ENCODE peak calls at places on chromosomes 11 and 22, in five cellular contexts. Z, D, K, B and I are unnamed samples.

GRCh38 chr11:117097567-117098268 is 510 bp downstream of the SIK3 start:
- DNase-seq in Z (peak), D (peak), K (peak), B (peak), I (no peak)

GRCh38 chr11:12110714-12111481 is 508 bp downstream of the MICAL2 start:
- DNase-seq in Z (peak), D (peak), K (peak), B (peak), I (no peak)

GRCh38 chr11:2587132-2587930 is 112.5 kb downstream of the KCNQ1OT1 start:
- DNase-seq in Z (no peak), D (peak), K (peak), B (peak), I (no peak)

GRCh38 chr11:58788355-58789023 is 56.0 kb downstream of the GLYATL2 start:
- DNase-seq in Z (peak), D (no peak), K (no peak), B (no peak), I (peak)

GRCh38 chr11:19974886-19975285 is 185.4 kb downstream of the DBX1 start:
- DNase-seq in Z (no peak), D (no peak), K (no peak), B (no peak), I (no peak)

GRCh38 chr22:17264321-17265052 is 45.3 kb upstream of the ADA2 start:
- DNase-seq in Z (peak), D (no peak), K (peak), B (peak), I (peak)

GRCh38 chr11:68373810-68374501 is 61.6 kb downstream of the LRP5 start:
- DNase-seq in Z (peak), D (no peak), K (peak), B (peak), I (peak)

GRCh38 chr11:19218216-19218615 is 16.4 kb upstream of the CSRP3 start:
- DNase-seq in Z (no peak), D (no peak), K (no peak), B (no peak), I (no peak)

GRCh38 chr22:45960477-45961386 is 16.2 kb downstream of the WNT7B start:
- DNase-seq in Z (no peak), D (no peak), K (no peak), B (peak), I (no peak)

GRCh38 chr11:82045748-82046457 is 687.8 kb downstream of the FAM181B start:
- DNase-seq in Z (peak), D (no peak), K (no peak), B (no peak), I (no peak)

GRCh38 chr22:37061611-37062365 is 10.2 kb downstream of the KCTD17 start:
- DNase-seq in Z (no peak), D (no peak), K (no peak), B (no peak), I (no peak)

GRCh38 chr11:22477312-22477711 is 139.1 kb downstream of the SLC17A6 start:
- DNase-seq in Z (no peak), D (no peak), K (no peak), B (no peak), I (no peak)

GRCh38 chr11:64728757-64729365 is 5.9 kb upstream of the NRXN2 start:
- DNase-seq in Z (no peak), D (no peak), K (no peak), B (no peak), I (no peak)

GRCh38 chr11:125679837-125680236 is 810 bp downstream of the ACRV1 start:
- DNase-seq in Z (no peak), D (no peak), K (no peak), B (no peak), I (no peak)
- TF ChIP-seq CTCF in Z (no peak), D (no peak), K (no peak), B (no peak), I (no peak)

GRCh38 chr11:103547009-103547408 is 437.8 kb downstream of the DYNC2H1 start:
- DNase-seq in Z (no peak), D (no peak), K (no peak), B (no peak), I (no peak)

GRCh38 chr11:103543456-103543855 is 434.2 kb downstream of the DYNC2H1 start:
- DNase-seq in Z (no peak), D (no peak), K (no peak), B (no peak), I (no peak)

GRCh38 chr11:103546236-103546635 is 437.0 kb downstream of the DYNC2H1 start:
- DNase-seq in Z (peak), D (no peak), K (no peak), B (no peak), I (no peak)

GRCh38 chr11:103544874-103545273 is 435.6 kb downstream of the DYNC2H1 start:
- DNase-seq in Z (no peak), D (no peak), K (no peak), B (no peak), I (no peak)

GRCh38 chr11:103545551-103545950 is 436.3 kb downstream of the DYNC2H1 start:
- DNase-seq in Z (no peak), D (no peak), K (no peak), B (no peak), I (no peak)
- H3K4me3 ChIP-seq in Z (no peak), D (no peak), K (no peak), B (no peak), I (no peak)

DNA sequence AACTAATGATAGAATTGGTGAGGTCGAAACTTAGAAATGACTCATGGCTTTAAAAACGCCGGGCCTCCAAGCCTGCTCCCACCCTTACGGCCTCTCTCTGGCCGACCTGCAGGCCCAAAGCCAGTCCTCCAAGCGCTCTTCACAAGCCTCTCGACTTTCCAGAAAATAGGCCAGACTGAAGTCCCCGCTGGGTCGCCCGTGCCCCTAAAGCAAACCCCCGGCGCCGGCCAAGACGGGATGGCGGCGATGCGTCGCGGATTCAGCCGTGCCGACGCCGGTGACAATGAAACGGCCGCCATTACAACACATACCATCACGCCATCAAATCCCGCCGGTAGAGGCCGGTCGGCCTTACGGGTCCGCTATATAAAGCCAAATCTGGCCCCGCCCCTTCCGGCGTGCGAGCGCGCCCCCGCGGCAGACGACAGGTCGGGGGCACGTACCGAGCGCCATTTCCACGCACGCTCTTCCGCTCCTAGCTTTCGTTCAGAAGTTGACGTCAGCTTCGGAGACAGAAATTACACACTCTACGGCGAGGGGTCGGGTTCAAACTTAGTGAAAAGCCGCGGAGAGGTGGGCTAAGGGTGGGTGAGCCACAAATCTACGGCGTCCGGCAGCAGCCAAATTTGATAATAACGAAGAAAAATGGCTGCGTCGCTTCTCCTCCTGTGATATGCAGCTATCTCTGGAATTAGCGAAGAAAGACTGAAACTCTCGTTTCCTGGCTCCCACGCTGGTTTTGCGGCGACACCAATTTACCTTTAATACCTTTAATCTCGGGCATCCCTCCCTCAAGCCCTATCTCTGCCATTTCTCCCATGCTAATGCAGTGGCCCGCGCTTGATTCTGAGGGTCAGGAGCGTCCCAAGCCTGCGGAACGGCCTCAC is at the start of gene RPL3:
- DNase-seq in Z (peak), D (peak), K (peak), B (peak), I (peak)
- TF ChIP-seq CTCF in Z (no peak), D (no peak), K (peak), B (peak), I (peak)

GRCh38 chr22:29700949-29701927 is 18.6 kb upstream of the CABP7 start:
- DNase-seq in Z (no peak), D (no peak), K (no peak), B (no peak), I (peak)

GRCh38 chr22:29702931-29703594 is 16.7 kb upstream of the CABP7 start:
- DNase-seq in Z (no peak), D (no peak), K (peak), B (peak), I (no peak)

GRCh38 chr22:29700206-29700948 is 19.4 kb upstream of the CABP7 start:
- DNase-seq in Z (no peak), D (no peak), K (no peak), B (no peak), I (no peak)

GRCh38 chr22:29703595-29704195 is 16.1 kb upstream of the CABP7 start:
- DNase-seq in Z (no peak), D (no peak), K (no peak), B (no peak), I (no peak)

GRCh38 chr22:29702025-29702930 is 17.5 kb upstream of the CABP7 start:
- DNase-seq in Z (no peak), D (no peak), K (no peak), B (no peak), I (no peak)
- H3K4me3 ChIP-seq in Z (no peak), D (no peak), K (no peak), B (no peak), I (no peak)

GRCh38 chr11:119626197-119626909 is 102.6 kb downstream of the NECTIN1 start:
- DNase-seq in Z (no peak), D (no peak), K (no peak), B (no peak), I (no peak)

GRCh38 chr11:119622454-119623143 is 106.4 kb downstream of the NECTIN1 start:
- DNase-seq in Z (no peak), D (no peak), K (no peak), B (peak), I (no peak)

GRCh38 chr11:119623682-119624081 is 105.3 kb downstream of the NECTIN1 start:
- DNase-seq in Z (no peak), D (no peak), K (no peak), B (no peak), I (no peak)

GRCh38 chr11:119625206-119625988 is 103.6 kb downstream of the NECTIN1 start:
- DNase-seq in Z (peak), D (no peak), K (no peak), B (no peak), I (peak)

DNA sequence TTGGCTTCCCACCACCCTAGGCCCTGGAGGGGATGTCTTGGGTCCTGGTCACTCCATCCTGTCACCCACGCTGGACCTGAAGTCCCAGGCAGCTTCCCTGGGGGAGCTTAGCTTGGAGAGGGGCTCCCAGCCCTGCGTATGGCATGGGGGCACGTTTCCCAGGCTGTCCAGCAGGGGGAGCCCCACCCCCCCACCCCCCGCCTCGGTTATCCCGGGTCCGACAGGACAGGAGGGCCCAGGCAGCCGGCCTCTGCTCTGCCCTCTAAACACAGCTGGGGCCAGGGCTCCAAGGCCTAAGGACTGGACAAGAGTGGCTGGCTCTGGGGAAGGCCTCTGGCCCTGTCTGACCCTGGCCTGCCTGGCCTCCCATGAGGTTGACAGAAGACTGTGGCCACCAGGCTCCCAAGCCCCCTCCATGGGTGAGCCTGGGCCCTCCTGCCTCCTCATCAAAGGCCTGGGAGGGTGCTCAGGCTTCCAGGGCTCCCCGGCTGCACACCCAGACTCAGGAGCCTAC is 104.8 kb downstream of the NECTIN1 start:
- DNase-seq in Z (no peak), D (no peak), K (no peak), B (peak), I (no peak)
- TF ChIP-seq CTCF in Z (peak), D (peak), K (peak), B (peak), I (peak)